ENCODE peak calls at places on chromosomes 7 and 10, in nine cellular contexts. U is K562, Q is WTC11, L is NB4, A is A549, B is HCT116, K is HepG2, D is SK-N-SH, P is GM12878. W is an unnamed sample.

GRCh38 chr10:102627446-102628293 is 16.6 kb upstream of the TRIM8 start:
- DNase-seq in U (no peak), Q (peak), L (peak), A (peak), B (no peak), K (peak), D (peak), P (no peak), W (peak)

GRCh38 chr7:110407706-110408105 is 683.2 kb upstream of the LRRN3 start:
- DNase-seq in U (no peak), Q (no peak), L (no peak), A (no peak), B (no peak), K (no peak), D (no peak), P (no peak), W (no peak)

GRCh38 chr10:87613766-87614165 is 45.9 kb upstream of the PAPSS2 start:
- DNase-seq in U (no peak), Q (no peak), L (no peak), A (no peak), B (no peak), K (no peak), D (no peak), P (no peak), W (no peak)

GRCh38 chr7:116984917-116985316 is 31.6 kb downstream of the ST7 start:
- DNase-seq in U (peak), Q (no peak), L (peak), A (peak), B (no peak), K (peak), D (peak), P (no peak), W (no peak)

GRCh38 chr7:127392182-127392565 is 334 bp downstream of the ZNF800 start:
- DNase-seq in U (peak), Q (peak), L (peak), A (peak), B (no peak), K (no peak), D (peak), P (no peak), W (no peak)

GRCh38 chr10:8262317-8262716 is 207.8 kb downstream of the GATA3 start:
- DNase-seq in U (no peak), Q (no peak), L (no peak), A (no peak), B (no peak), K (no peak), D (no peak), P (no peak), W (no peak)

GRCh38 chr7:104984591-104985258 is 29.3 kb upstream of the KMT2E start:
- DNase-seq in U (no peak), Q (no peak), L (no peak), A (no peak), B (no peak), K (no peak), D (no peak), P (no peak), W (no peak)

GRCh38 chr7:90720970-90721768 is 125.0 kb downstream of the CDK14 start:
- DNase-seq in U (no peak), Q (no peak), L (no peak), A (no peak), B (no peak), K (peak), D (no peak), P (no peak), W (no peak)

GRCh38 chr7:87475359-87476178 is at the start of gene ABCB4:
- DNase-seq in U (peak), Q (peak), L (no peak), A (no peak), B (no peak), K (no peak), D (peak), P (no peak), W (peak)

GRCh38 chr10:36280396-36280795 is 638.3 kb upstream of the FZD8 start:
- DNase-seq in U (no peak), Q (no peak), L (no peak), A (peak), B (no peak), K (no peak), D (no peak), P (no peak), W (no peak)

GRCh38 chr10:89029785-89030437 is 39.3 kb downstream of the FAS start:
- DNase-seq in U (peak), Q (peak), L (peak), A (peak), B (peak), K (peak), D (peak), P (peak), W (peak)

GRCh38 chr10:3430501-3430900 is 257.9 kb upstream of the PITRM1 start:
- DNase-seq in U (no peak), Q (no peak), L (no peak), A (no peak), B (no peak), K (no peak), D (no peak), P (no peak), W (no peak)

GRCh38 chr7:11737723-11738122 is 94.3 kb downstream of the THSD7A start:
- DNase-seq in U (no peak), Q (no peak), L (no peak), A (no peak), B (no peak), K (no peak), D (no peak), P (no peak), W (no peak)

GRCh38 chr10:34791947-34792346 is 23.1 kb downstream of the PARD3 start:
- DNase-seq in U (peak), Q (no peak), L (no peak), A (no peak), B (no peak), K (no peak), D (no peak), P (no peak), W (no peak)

GRCh38 chr7:120874016-120874415 is 16.1 kb upstream of the TSPAN12 start:
- DNase-seq in U (no peak), Q (no peak), L (no peak), A (no peak), B (no peak), K (no peak), D (no peak), P (no peak), W (no peak)

GRCh38 chr7:120876922-120877321 is 19.0 kb upstream of the TSPAN12 start:
- DNase-seq in U (no peak), Q (no peak), L (no peak), A (no peak), B (no peak), K (no peak), D (no peak), P (no peak), W (no peak)

GRCh38 chr7:120874722-120875121 is 16.8 kb upstream of the TSPAN12 start:
- DNase-seq in U (no peak), Q (no peak), L (no peak), A (no peak), B (no peak), K (no peak), D (no peak), P (no peak), W (no peak)

GRCh38 chr7:120873367-120873766 is 15.4 kb upstream of the TSPAN12 start:
- DNase-seq in U (no peak), Q (no peak), L (no peak), A (no peak), B (no peak), K (no peak), D (no peak), P (no peak), W (no peak)

GRCh38 chr7:120877706-120878105 is 19.8 kb upstream of the TSPAN12 start:
- DNase-seq in U (no peak), Q (no peak), L (no peak), A (no peak), B (no peak), K (no peak), D (no peak), P (no peak), W (no peak)
- TF ChIP-seq MAX in U (no peak), Q (no peak), L (no peak), A (no peak), B (no peak), K (no peak), D (no peak), P (no peak), W (no peak)

GRCh38 chr10:52028518-52028858 is 285.6 kb upstream of the DKK1 start:
- DNase-seq in U (no peak), Q (no peak), L (no peak), A (no peak), B (no peak), K (no peak), D (no peak), P (no peak), W (no peak)

GRCh38 chr10:52030975-52031374 is 283.1 kb upstream of the DKK1 start:
- DNase-seq in U (no peak), Q (no peak), L (no peak), A (no peak), B (no peak), K (no peak), D (no peak), P (no peak), W (no peak)

GRCh38 chr10:52029628-52030027 is 284.5 kb upstream of the DKK1 start:
- DNase-seq in U (no peak), Q (no peak), L (no peak), A (no peak), B (no peak), K (no peak), D (no peak), P (no peak), W (no peak)

GRCh38 chr10:52031771-52032170 is 282.3 kb upstream of the DKK1 start:
- DNase-seq in U (no peak), Q (no peak), L (no peak), A (no peak), B (no peak), K (no peak), D (no peak), P (no peak), W (no peak)

DNA sequence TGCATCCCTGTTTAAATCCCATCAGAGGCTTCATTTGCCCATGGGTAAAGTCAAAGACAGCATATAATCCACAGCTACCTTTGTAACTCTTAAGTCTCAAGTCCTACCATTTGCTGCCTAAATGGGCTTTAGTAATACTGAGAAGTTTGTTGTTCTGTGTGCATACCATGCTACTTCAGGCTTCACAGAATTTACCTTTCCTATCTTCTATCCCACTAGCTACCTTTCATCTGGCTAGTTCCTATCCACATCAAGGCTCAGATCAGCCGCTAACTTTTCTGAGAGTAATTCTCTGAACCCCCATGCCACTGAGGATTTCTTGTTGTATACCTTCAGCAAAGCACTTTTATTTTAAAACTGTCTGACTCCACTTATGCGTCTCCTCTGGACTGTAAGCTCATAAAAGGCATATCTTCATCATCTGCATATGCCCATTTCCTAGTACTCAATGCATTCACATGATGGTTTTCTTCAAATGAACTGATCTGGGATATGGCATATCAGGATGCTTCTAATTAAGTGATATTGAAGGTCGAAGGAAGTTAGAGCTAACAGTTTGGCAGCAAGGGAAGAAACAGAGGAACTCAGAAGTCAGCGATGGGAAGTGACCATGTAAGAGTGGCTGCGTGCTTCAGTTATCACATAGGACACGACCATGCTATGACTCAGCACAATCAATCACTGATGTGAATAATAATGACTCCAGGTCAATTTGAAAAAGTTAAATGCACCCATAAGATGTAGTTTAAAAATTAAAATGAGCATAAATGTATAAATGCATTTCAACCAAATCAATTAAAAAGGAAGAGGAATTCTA is 283.8 kb upstream of the DKK1 start:
- DNase-seq in U (no peak), Q (no peak), L (no peak), A (no peak), B (no peak), K (no peak), D (no peak), P (no peak), W (no peak)
- TF ChIP-seq MAX in U (no peak), Q (no peak), L (no peak), A (no peak), B (no peak), K (no peak), D (no peak), P (no peak), W (no peak)

GRCh38 chr7:6608794-6609193 is 6.6 kb upstream of the ZNF853 start:
- DNase-seq in U (no peak), Q (no peak), L (no peak), A (no peak), B (no peak), K (no peak), D (no peak), P (no peak), W (no peak)

GRCh38 chr7:6608081-6608480 is 7.3 kb upstream of the ZNF853 start:
- DNase-seq in U (no peak), Q (no peak), L (no peak), A (no peak), B (no peak), K (no peak), D (no peak), P (no peak), W (no peak)

GRCh38 chr7:6607651-6608051 is 7.8 kb upstream of the ZNF853 start:
- DNase-seq in U (no peak), Q (no peak), L (no peak), A (no peak), B (no peak), K (no peak), D (peak), P (no peak), W (no peak)

GRCh38 chr7:6604458-6604857 is 11.0 kb upstream of the ZNF853 start:
- DNase-seq in U (no peak), Q (no peak), L (no peak), A (no peak), B (no peak), K (no peak), D (peak), P (no peak), W (no peak)

DNA sequence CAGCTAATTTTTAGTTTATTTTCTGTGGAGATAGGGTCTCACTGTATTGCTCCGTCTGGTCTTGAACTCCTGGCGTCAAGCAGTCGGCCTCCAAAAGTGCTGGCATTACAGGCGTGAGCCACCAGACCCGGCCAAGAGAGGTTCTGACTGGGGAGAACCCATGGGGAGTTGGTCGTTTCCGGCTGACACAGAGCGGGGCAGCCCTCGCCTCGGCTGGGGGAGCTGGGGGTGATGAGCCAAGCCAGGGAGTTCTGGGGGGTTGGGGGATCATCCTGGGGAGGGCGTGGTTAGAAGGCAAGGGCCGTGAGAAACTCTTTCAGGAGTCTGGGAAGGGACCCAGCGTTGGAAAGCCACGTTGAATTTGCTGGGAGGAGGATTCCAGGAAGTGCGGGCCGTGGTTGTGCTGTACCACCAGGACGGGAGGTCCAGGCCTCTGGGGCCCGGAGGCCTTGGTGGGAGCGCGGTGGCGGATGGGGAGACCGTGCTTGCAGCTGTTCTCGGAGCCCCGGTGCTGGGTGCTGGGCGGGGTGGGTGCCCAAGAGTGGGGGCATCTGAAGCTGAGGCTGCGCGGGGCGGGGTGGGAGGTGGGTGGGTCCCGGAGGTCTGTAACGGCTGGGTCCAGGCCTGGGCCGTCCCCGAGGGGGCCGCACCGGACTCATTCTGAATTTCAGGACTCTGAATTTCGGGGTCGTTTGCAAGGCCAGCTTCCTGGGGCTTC is 8.4 kb upstream of the ZNF853 start:
- DNase-seq in U (no peak), Q (no peak), L (no peak), A (no peak), B (no peak), K (no peak), D (peak), P (no peak), W (no peak)
- TF ChIP-seq MAX in U (no peak), Q (no peak), L (no peak), A (no peak), B (no peak), K (no peak), D (no peak), P (no peak), W (no peak)

DNA sequence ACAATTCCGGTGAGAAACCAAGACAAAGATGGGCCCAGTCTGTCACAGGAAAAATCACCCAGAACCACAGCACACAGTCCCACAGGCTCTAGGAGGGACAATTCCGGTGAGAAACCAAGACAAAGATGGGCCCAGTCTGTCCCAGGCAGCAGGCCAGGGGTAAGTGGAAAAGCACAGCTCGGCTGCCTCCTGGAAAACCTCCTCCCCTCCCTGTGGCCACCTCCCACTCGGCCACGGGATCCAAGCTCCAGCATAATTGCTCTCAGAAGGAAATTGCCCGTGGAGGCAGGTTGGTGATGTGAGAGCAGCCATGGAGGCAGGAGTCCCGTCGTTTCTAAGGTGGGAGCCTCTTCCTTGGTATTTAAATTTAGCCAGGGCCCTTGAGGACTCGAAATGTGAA is 95.7 kb downstream of the PLXNA4 start:
- DNase-seq in U (no peak), Q (no peak), L (no peak), A (no peak), B (no peak), K (no peak), D (no peak), P (no peak), W (no peak)
- TF ChIP-seq MAX in U (no peak), Q (no peak), L (no peak), A (no peak), B (no peak), K (no peak), D (no peak), P (no peak), W (no peak)

DNA sequence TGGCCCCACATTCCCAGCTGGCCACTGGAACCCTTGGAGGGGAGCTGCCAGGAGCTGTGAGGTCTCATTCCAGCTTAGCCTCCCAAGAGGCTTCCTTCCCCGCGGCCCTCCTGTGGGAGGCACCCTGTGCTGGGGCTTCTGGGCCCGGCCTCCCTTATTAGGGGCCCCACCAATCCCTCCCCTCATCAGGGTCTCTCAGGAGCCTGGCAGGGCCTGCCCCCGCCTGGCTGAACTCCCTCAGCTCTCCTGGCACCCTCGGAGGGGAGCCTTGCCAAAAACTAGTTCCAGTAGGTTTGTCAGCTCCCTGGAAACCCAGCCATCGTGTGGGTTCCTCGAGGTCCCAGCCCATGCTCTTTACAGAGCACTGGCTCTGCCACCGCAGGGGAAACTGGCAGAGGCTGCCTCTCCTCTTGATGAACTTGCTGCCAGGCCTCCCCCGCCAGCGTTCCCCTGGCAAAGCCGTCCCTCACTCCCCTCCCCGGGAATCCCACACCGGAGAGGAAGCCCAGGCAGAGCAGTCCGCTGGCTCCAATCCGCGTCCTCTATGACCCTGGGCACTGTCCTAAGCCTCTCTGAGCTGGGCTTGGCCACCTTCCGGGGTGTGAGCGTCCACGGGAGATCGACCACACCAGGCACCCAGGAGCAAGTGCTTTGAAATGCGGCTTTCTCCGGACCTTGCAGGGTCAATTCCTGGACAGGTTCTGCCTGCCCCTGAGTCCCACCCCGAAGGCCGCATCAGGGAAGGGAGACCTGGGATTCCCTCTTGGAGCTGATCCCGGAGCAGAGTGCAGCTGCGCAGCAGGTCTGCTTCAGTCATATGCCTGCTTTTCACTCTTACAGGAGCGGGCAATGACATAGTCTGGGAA is 139.8 kb downstream of the ARHGAP22 start:
- DNase-seq in U (no peak), Q (no peak), L (no peak), A (no peak), B (no peak), K (no peak), D (peak), P (no peak), W (peak)
- TF ChIP-seq MAX in U (no peak), Q (no peak), L (no peak), A (no peak), B (no peak), K (no peak), D (no peak), P (no peak), W (no peak)

W was measured in H1.